ENCODE peak calls at places on chromosome 13, in four cellular contexts. One of them, this sample, is unnamed.

GRCh38 chr13:107867701-107868661 is 347.4 kb downstream of the LIG4 start:
- DNase-seq in fibroblast of the conjunctiva: no peak
- DNase-seq in WERI-Rb-1: peak; percentile 85
- DNase-seq in AG08396: peak; percentile 74
- DNase-seq in this sample: peak; percentile 53

GRCh38 chr13:111902726-111903125 is 164.2 kb upstream of the SOX1 start:
- DNase-seq in fibroblast of the conjunctiva: no peak
- DNase-seq in WERI-Rb-1: peak; percentile 3
- DNase-seq in AG08396: no peak
- DNase-seq in this sample: no peak

GRCh38 chr13:75481176-75482069 is 546 bp downstream of the TBC1D4 start:
- DNase-seq in fibroblast of the conjunctiva: no peak
- DNase-seq in AG08396: peak; percentile 55
- DNase-seq in WERI-Rb-1: peak; percentile 12
- DNase-seq in this sample: peak; percentile 54

GRCh38 chr13:23330356-23330755 is 103.1 kb downstream of the SACS start:
- DNase-seq in fibroblast of the conjunctiva: no peak
- DNase-seq in WERI-Rb-1: no peak
- DNase-seq in AG08396: no peak
- DNase-seq in this sample: no peak

GRCh38 chr13:109697936-109698335 is 88.4 kb downstream of the IRS2 start:
- DNase-seq in WERI-Rb-1: no peak
- DNase-seq in AG08396: no peak
- DNase-seq in fibroblast of the conjunctiva: no peak
- DNase-seq in this sample: no peak

GRCh38 chr13:72696590-72696989 is 30.8 kb downstream of the MZT1 start:
- DNase-seq in WERI-Rb-1: no peak
- DNase-seq in AG08396: no peak
- DNase-seq in fibroblast of the conjunctiva: no peak
- DNase-seq in this sample: no peak

GRCh38 chr13:27953671-27954405 is 15.3 kb downstream of the CDX2 start:
- DNase-seq in WERI-Rb-1: peak; percentile 87
- DNase-seq in AG08396: peak; percentile 93
- DNase-seq in fibroblast of the conjunctiva: peak; percentile 28
- DNase-seq in this sample: peak; percentile 76

GRCh38 chr13:23728807-23729206 is 158.6 kb downstream of the TNFRSF19 start:
- DNase-seq in fibroblast of the conjunctiva: no peak
- DNase-seq in AG08396: no peak
- DNase-seq in WERI-Rb-1: no peak
- DNase-seq in this sample: no peak

GRCh38 chr13:27637289-27637626 is 15.6 kb downstream of the POLR1D start:
- DNase-seq in fibroblast of the conjunctiva: no peak
- DNase-seq in AG08396: no peak
- DNase-seq in WERI-Rb-1: no peak
- DNase-seq in this sample: no peak

GRCh38 chr13:32468502-32469147 is 40.7 kb upstream of the N4BP2L1 start:
- DNase-seq in WERI-Rb-1: no peak
- DNase-seq in AG08396: no peak
- DNase-seq in fibroblast of the conjunctiva: no peak
- DNase-seq in this sample: no peak

GRCh38 chr13:94966380-94966779 is 254.0 kb upstream of the SOX21 start:
- DNase-seq in WERI-Rb-1: peak; percentile 48
- DNase-seq in AG08396: no peak
- DNase-seq in fibroblast of the conjunctiva: no peak
- DNase-seq in this sample: no peak

GRCh38 chr13:87084192-87084591 is 587.0 kb upstream of the SLITRK5 start:
- DNase-seq in WERI-Rb-1: no peak
- DNase-seq in fibroblast of the conjunctiva: no peak
- DNase-seq in AG08396: no peak
- DNase-seq in this sample: no peak

GRCh38 chr13:20769834-20770233 is 3.9 kb downstream of the EEF1AKMT1 start:
- DNase-seq in AG08396: no peak
- DNase-seq in WERI-Rb-1: no peak
- DNase-seq in fibroblast of the conjunctiva: no peak
- DNase-seq in this sample: no peak

GRCh38 chr13:21934309-21934708 is 263.4 kb downstream of the FGF9 start:
- DNase-seq in fibroblast of the conjunctiva: no peak
- DNase-seq in WERI-Rb-1: no peak
- DNase-seq in AG08396: no peak
- DNase-seq in this sample: no peak

GRCh38 chr13:76879211-76879875 is 6.9 kb downstream of the KCTD12 start:
- DNase-seq in AG08396: peak; percentile 74
- DNase-seq in fibroblast of the conjunctiva: peak; percentile 68
- DNase-seq in WERI-Rb-1: no peak
- DNase-seq in this sample: peak; percentile 85

GRCh38 chr13:34410653-34411052 is 531.4 kb upstream of the NBEA start:
- DNase-seq in fibroblast of the conjunctiva: no peak
- DNase-seq in AG08396: no peak
- DNase-seq in WERI-Rb-1: no peak
- DNase-seq in this sample: no peak

GRCh38 chr13:31476266-31476665 is 263.1 kb upstream of the RXFP2 start:
- DNase-seq in AG08396: peak; percentile 23
- DNase-seq in WERI-Rb-1: no peak
- DNase-seq in fibroblast of the conjunctiva: no peak
- DNase-seq in this sample: peak; percentile 73

GRCh38 chr13:67075239-67075638 is 154.9 kb downstream of the PCDH9 start:
- DNase-seq in fibroblast of the conjunctiva: peak; percentile 16
- DNase-seq in WERI-Rb-1: no peak
- DNase-seq in AG08396: no peak
- DNase-seq in this sample: no peak

GRCh38 chr13:87444135-87444534 is 227.0 kb upstream of the SLITRK5 start:
- DNase-seq in AG08396: no peak
- DNase-seq in WERI-Rb-1: no peak
- DNase-seq in fibroblast of the conjunctiva: no peak
- DNase-seq in this sample: no peak

GRCh38 chr13:97281028-97281427 is 58.9 kb downstream of the MBNL2 start:
- DNase-seq in fibroblast of the conjunctiva: no peak
- DNase-seq in AG08396: no peak
- DNase-seq in WERI-Rb-1: no peak
- DNase-seq in this sample: no peak

GRCh38 chr13:57820924-57821323 is 189.4 kb downstream of the PCDH17 start:
- DNase-seq in fibroblast of the conjunctiva: no peak
- DNase-seq in WERI-Rb-1: no peak
- DNase-seq in AG08396: no peak
- DNase-seq in this sample: no peak

GRCh38 chr13:45714170-45714569 is 12.1 kb downstream of the CBY2 start:
- DNase-seq in fibroblast of the conjunctiva: no peak
- DNase-seq in WERI-Rb-1: no peak
- DNase-seq in AG08396: no peak
- DNase-seq in this sample: no peak

GRCh38 chr13:52995946-52996345 is 32.7 kb upstream of the OLFM4 start:
- DNase-seq in WERI-Rb-1: no peak
- DNase-seq in AG08396: no peak
- DNase-seq in fibroblast of the conjunctiva: no peak
- DNase-seq in this sample: no peak

GRCh38 chr13:110907951-110908898 is 6.6 kb downstream of the ANKRD10 start:
- DNase-seq in fibroblast of the conjunctiva: no peak
- DNase-seq in AG08396: no peak
- DNase-seq in WERI-Rb-1: no peak
- DNase-seq in this sample: no peak

GRCh38 chr13:113802761-113803160 is 43.7 kb downstream of the TMEM255B start:
- DNase-seq in WERI-Rb-1: no peak
- DNase-seq in AG08396: no peak
- DNase-seq in fibroblast of the conjunctiva: no peak
- DNase-seq in this sample: no peak

GRCh38 chr13:43298799-43299198 is 275.4 kb downstream of the DNAJC15 start:
- DNase-seq in AG08396: no peak
- DNase-seq in WERI-Rb-1: no peak
- DNase-seq in fibroblast of the conjunctiva: no peak
- DNase-seq in this sample: no peak

GRCh38 chr13:97122381-97122996 is 99.6 kb upstream of the MBNL2 start:
- DNase-seq in fibroblast of the conjunctiva: no peak
- DNase-seq in WERI-Rb-1: no peak
- DNase-seq in AG08396: no peak
- DNase-seq in this sample: no peak

GRCh38 chr13:18212873-18213272 is 968.8 kb downstream of the TUBA3C start:
- DNase-seq in fibroblast of the conjunctiva: no peak
- DNase-seq in WERI-Rb-1: no peak
- DNase-seq in AG08396: no peak
- DNase-seq in this sample: peak; percentile 35

GRCh38 chr13:27613623-27614022 is 6.7 kb downstream of the LNX2 start:
- DNase-seq in WERI-Rb-1: no peak
- DNase-seq in AG08396: no peak
- DNase-seq in fibroblast of the conjunctiva: no peak
- DNase-seq in this sample: no peak

GRCh38 chr13:83819156-83819555 is 63.1 kb downstream of the SLITRK1 start:
- DNase-seq in WERI-Rb-1: no peak
- DNase-seq in AG08396: no peak
- DNase-seq in fibroblast of the conjunctiva: no peak
- DNase-seq in this sample: no peak

GRCh38 chr13:80586356-80586755 is 245.4 kb upstream of the SPRY2 start:
- DNase-seq in AG08396: no peak
- DNase-seq in WERI-Rb-1: no peak
- DNase-seq in fibroblast of the conjunctiva: no peak
- DNase-seq in this sample: no peak

GRCh38 chr13:51912091-51912490 is 50.3 kb downstream of the CCDC70 start:
- DNase-seq in AG08396: no peak
- DNase-seq in fibroblast of the conjunctiva: no peak
- DNase-seq in WERI-Rb-1: no peak
- DNase-seq in this sample: peak; percentile 11